ENCODE peak calls at places on chromosomes 7 and 10, in four cellular contexts. One of them, this sample, is unnamed.

GRCh38 chr7:157674027-157674714 is 337.4 kb downstream of the DNAJB6 start:
- DNase-seq in activated naive CD4-positive, alpha-beta T cell: no peak
- DNase-seq in nucleus accumbens: no peak
- DNase-seq in colonic mucosa: no peak
- DNase-seq in this sample: no peak

GRCh38 chr7:107856806-107857540 is 34.0 kb upstream of the DLD start:
- DNase-seq in activated naive CD4-positive, alpha-beta T cell: no peak
- DNase-seq in colonic mucosa: peak
- DNase-seq in nucleus accumbens: no peak
- DNase-seq in this sample: no peak

GRCh38 chr7:3537210-3537875 is 236.3 kb downstream of the SDK1 start:
- DNase-seq in activated naive CD4-positive, alpha-beta T cell: no peak
- DNase-seq in colonic mucosa: no peak
- DNase-seq in nucleus accumbens: no peak
- DNase-seq in this sample: no peak

GRCh38 chr10:103854265-103854686 is 1.1 kb downstream of the SH3PXD2A start:
- DNase-seq in nucleus accumbens: no peak
- DNase-seq in colonic mucosa: no peak
- DNase-seq in activated naive CD4-positive, alpha-beta T cell: no peak
- DNase-seq in this sample: no peak

GRCh38 chr7:151818674-151819519 is 58.0 kb downstream of the PRKAG2 start:
- DNase-seq in activated naive CD4-positive, alpha-beta T cell: no peak
- DNase-seq in nucleus accumbens: no peak
- DNase-seq in colonic mucosa: peak
- DNase-seq in this sample: no peak

GRCh38 chr10:47322300-47323061 is at the start of gene GDF2:
- DNase-seq in activated naive CD4-positive, alpha-beta T cell: no peak
- DNase-seq in nucleus accumbens: no peak
- DNase-seq in colonic mucosa: no peak
- DNase-seq in this sample: no peak

GRCh38 chr7:18873674-18874341 is 243.6 kb downstream of the TWIST1 start:
- DNase-seq in activated naive CD4-positive, alpha-beta T cell: no peak
- DNase-seq in colonic mucosa: no peak
- DNase-seq in nucleus accumbens: no peak
- DNase-seq in this sample: no peak

GRCh38 chr10:37476285-37476684 is 350.9 kb downstream of the ANKRD30A start:
- DNase-seq in nucleus accumbens: no peak
- DNase-seq in colonic mucosa: no peak
- DNase-seq in activated naive CD4-positive, alpha-beta T cell: no peak
- DNase-seq in this sample: no peak

GRCh38 chr10:60238408-60239100 is 151.1 kb downstream of the ANK3 start:
- DNase-seq in activated naive CD4-positive, alpha-beta T cell: no peak
- DNase-seq in nucleus accumbens: no peak
- DNase-seq in colonic mucosa: no peak
- DNase-seq in this sample: no peak

GRCh38 chr7:135659159-135659837 is 3.0 kb upstream of the STMP1 start:
- DNase-seq in activated naive CD4-positive, alpha-beta T cell: no peak
- DNase-seq in nucleus accumbens: no peak
- DNase-seq in colonic mucosa: no peak
- DNase-seq in this sample: no peak

GRCh38 chr7:28672397-28672797 is 260.1 kb downstream of the CREB5 start:
- DNase-seq in activated naive CD4-positive, alpha-beta T cell: no peak
- DNase-seq in colonic mucosa: no peak
- DNase-seq in nucleus accumbens: no peak
- DNase-seq in this sample: no peak

GRCh38 chr7:115754226-115754625 is 276.3 kb downstream of the TFEC start:
- DNase-seq in activated naive CD4-positive, alpha-beta T cell: no peak
- DNase-seq in colonic mucosa: no peak
- DNase-seq in nucleus accumbens: no peak
- DNase-seq in this sample: no peak

GRCh38 chr7:106100863-106101262 is 11.2 kb downstream of the SYPL1 start:
- DNase-seq in colonic mucosa: no peak
- DNase-seq in nucleus accumbens: no peak
- DNase-seq in activated naive CD4-positive, alpha-beta T cell: no peak
- DNase-seq in this sample: no peak

GRCh38 chr7:80957226-80957625 is 38.4 kb upstream of the SEMA3C start:
- DNase-seq in colonic mucosa: no peak
- DNase-seq in nucleus accumbens: no peak
- DNase-seq in activated naive CD4-positive, alpha-beta T cell: no peak
- DNase-seq in this sample: no peak

GRCh38 chr10:17643339-17643754 is 604 bp upstream of the STAM start:
- DNase-seq in colonic mucosa: no peak
- DNase-seq in activated naive CD4-positive, alpha-beta T cell: no peak
- DNase-seq in nucleus accumbens: no peak
- DNase-seq in this sample: peak

GRCh38 chr7:47371733-47372368 is 210.1 kb downstream of the TNS3 start:
- DNase-seq in nucleus accumbens: no peak
- DNase-seq in activated naive CD4-positive, alpha-beta T cell: no peak
- DNase-seq in colonic mucosa: peak
- DNase-seq in this sample: peak

GRCh38 chr7:5287802-5288201 is 5.1 kb downstream of the SLC29A4 start:
- DNase-seq in activated naive CD4-positive, alpha-beta T cell: no peak
- DNase-seq in nucleus accumbens: no peak
- DNase-seq in colonic mucosa: no peak
- DNase-seq in this sample: no peak

GRCh38 chr10:102646610-102647432 is 2.5 kb downstream of the TRIM8 start:
- DNase-seq in nucleus accumbens: no peak
- DNase-seq in activated naive CD4-positive, alpha-beta T cell: no peak
- DNase-seq in colonic mucosa: peak
- DNase-seq in this sample: no peak

GRCh38 chr7:131583430-131583829 is 27.0 kb upstream of the PODXL start:
- DNase-seq in activated naive CD4-positive, alpha-beta T cell: no peak
- DNase-seq in nucleus accumbens: no peak
- DNase-seq in colonic mucosa: no peak
- DNase-seq in this sample: no peak

GRCh38 chr7:244981-245380 is 45.0 kb upstream of the FOXL3 start:
- DNase-seq in nucleus accumbens: no peak
- DNase-seq in colonic mucosa: no peak
- DNase-seq in activated naive CD4-positive, alpha-beta T cell: no peak
- DNase-seq in this sample: no peak

GRCh38 chr10:124701435-124701834 is 42.7 kb downstream of the FAM53B start:
- DNase-seq in nucleus accumbens: peak
- DNase-seq in colonic mucosa: peak
- DNase-seq in activated naive CD4-positive, alpha-beta T cell: no peak
- DNase-seq in this sample: peak

GRCh38 chr7:84614821-84615506 is 420.4 kb upstream of the SEMA3A start:
- DNase-seq in colonic mucosa: no peak
- DNase-seq in activated naive CD4-positive, alpha-beta T cell: no peak
- DNase-seq in nucleus accumbens: no peak
- DNase-seq in this sample: no peak

GRCh38 chr7:142934056-142934455 is 510 bp upstream of the TRPV5 start:
- DNase-seq in colonic mucosa: no peak
- DNase-seq in activated naive CD4-positive, alpha-beta T cell: no peak
- DNase-seq in nucleus accumbens: no peak
- DNase-seq in this sample: no peak

GRCh38 chr10:57664815-57665214 is 602.9 kb downstream of the IPMK start:
- DNase-seq in activated naive CD4-positive, alpha-beta T cell: no peak
- DNase-seq in nucleus accumbens: no peak
- DNase-seq in colonic mucosa: no peak
- DNase-seq in this sample: no peak

GRCh38 chr10:21293518-21294356 is 231.7 kb downstream of the SKIDA1 start:
- DNase-seq in activated naive CD4-positive, alpha-beta T cell: no peak
- DNase-seq in nucleus accumbens: no peak
- DNase-seq in colonic mucosa: no peak
- DNase-seq in this sample: no peak

GRCh38 chr7:159118220-159118595 is 26.5 kb downstream of the VIPR2 start:
- DNase-seq in activated naive CD4-positive, alpha-beta T cell: no peak
- DNase-seq in nucleus accumbens: no peak
- DNase-seq in colonic mucosa: no peak
- DNase-seq in this sample: no peak

GRCh38 chr10:132162021-132162531 is 24.7 kb upstream of the DPYSL4 start:
- DNase-seq in nucleus accumbens: no peak
- DNase-seq in activated naive CD4-positive, alpha-beta T cell: no peak
- DNase-seq in colonic mucosa: no peak
- DNase-seq in this sample: no peak

GRCh38 chr10:65614956-65615565 is 1310.8 kb upstream of the LRRTM3 start:
- DNase-seq in nucleus accumbens: no peak
- DNase-seq in colonic mucosa: no peak
- DNase-seq in activated naive CD4-positive, alpha-beta T cell: no peak
- DNase-seq in this sample: no peak

GRCh38 chr7:25889765-25890164 is 262.2 kb upstream of the NFE2L3 start:
- DNase-seq in colonic mucosa: no peak
- DNase-seq in activated naive CD4-positive, alpha-beta T cell: no peak
- DNase-seq in nucleus accumbens: no peak
- DNase-seq in this sample: no peak

GRCh38 chr10:85635650-85636049 is 730.9 kb downstream of the GRID1 start:
- DNase-seq in nucleus accumbens: no peak
- DNase-seq in activated naive CD4-positive, alpha-beta T cell: no peak
- DNase-seq in colonic mucosa: no peak
- DNase-seq in this sample: no peak

GRCh38 chr7:16764942-16765341 is 11.4 kb downstream of the TSPAN13 start:
- DNase-seq in colonic mucosa: no peak
- DNase-seq in activated naive CD4-positive, alpha-beta T cell: no peak
- DNase-seq in nucleus accumbens: no peak
- DNase-seq in this sample: no peak

GRCh38 chr7:69768986-69769595 is 170.8 kb downstream of the AUTS2 start:
- DNase-seq in colonic mucosa: no peak
- DNase-seq in nucleus accumbens: no peak
- DNase-seq in activated naive CD4-positive, alpha-beta T cell: no peak
- DNase-seq in this sample: no peak

GRCh38 chr10:101297901-101298451 is 56.0 kb upstream of the BTRC start:
- DNase-seq in nucleus accumbens: no peak
- DNase-seq in colonic mucosa: peak
- DNase-seq in activated naive CD4-positive, alpha-beta T cell: peak
- DNase-seq in this sample: peak

GRCh38 chr7:135326636-135327280 is 93.1 kb downstream of the STRA8 start:
- DNase-seq in nucleus accumbens: no peak
- DNase-seq in activated naive CD4-positive, alpha-beta T cell: no peak
- DNase-seq in colonic mucosa: no peak
- DNase-seq in this sample: no peak

GRCh38 chr10:35564276-35564982 is 40.7 kb upstream of the GJD4 start:
- DNase-seq in activated naive CD4-positive, alpha-beta T cell: no peak
- DNase-seq in colonic mucosa: no peak
- DNase-seq in nucleus accumbens: no peak
- DNase-seq in this sample: no peak

GRCh38 chr7:140646931-140647647 is 6.5 kb upstream of the DENND2A start:
- DNase-seq in nucleus accumbens: no peak
- DNase-seq in activated naive CD4-positive, alpha-beta T cell: no peak
- DNase-seq in colonic mucosa: peak
- DNase-seq in this sample: no peak

This sample was measured in omental fat pad.